ENCODE peak calls at places on chromosomes 6 and 20, in five cellular contexts. P is Daoy, O is kidney epithelial cell, M is amniotic stem cell, X is gastrocnemius medialis. F is an unnamed sample.

GRCh38 chr6:143842468-143842901 is 653 bp upstream of the LTV1 start:
- DNase-seq in P (no peak), O (no peak), M (no peak), X (no peak), F (no peak)

GRCh38 chr6:16756660-16757270 is 4.5 kb downstream of the ATXN1 start:
- DNase-seq in P (no peak), O (no peak), M (no peak), X (no peak), F (no peak)

GRCh38 chr6:55239099-55239498 is 64.8 kb downstream of the HCRTR2 start:
- DNase-seq in P (peak; percentile 7), O (no peak), M (no peak), X (no peak), F (peak; percentile 25)

GRCh38 chr20:46261456-46262253 is 46.6 kb downstream of the CDH22 start:
- DNase-seq in P (no peak), O (no peak), M (no peak), X (peak; percentile 35), F (no peak)

GRCh38 chr6:80319286-80319685 is 212.8 kb downstream of the BCKDHB start:
- DNase-seq in P (no peak), O (no peak), M (no peak), X (no peak), F (no peak)

GRCh38 chr6:151514000-151514730 is 20.3 kb downstream of the CCDC170 start:
- DNase-seq in P (no peak), O (no peak), M (no peak), X (no peak), F (no peak)

GRCh38 chr20:1526310-1526709 is 31.2 kb downstream of the SIRPD start:
- DNase-seq in P (no peak), O (no peak), M (no peak), X (no peak), F (no peak)

GRCh38 chr6:111791415-111791814 is 81.8 kb downstream of the FYN start:
- DNase-seq in P (no peak), O (no peak), M (no peak), X (no peak), F (peak; percentile 83)

GRCh38 chr20:20391766-20392165 is 23.9 kb downstream of the INSM1 start:
- DNase-seq in P (no peak), O (no peak), M (no peak), X (no peak), F (no peak)

GRCh38 chr6:38567436-38567835 is 72.3 kb downstream of the BTBD9 start:
- DNase-seq in P (peak; percentile 81), O (no peak), M (peak; percentile 67), X (peak; percentile 35), F (peak; percentile 73)

GRCh38 chr6:78513856-78514255 is 353.5 kb upstream of the IRAK1BP1 start:
- DNase-seq in P (no peak), O (no peak), M (no peak), X (no peak), F (no peak)

GRCh38 chr6:12718025-12718424 is 1.5 kb downstream of the PHACTR1 start:
- DNase-seq in P (peak; percentile 84), O (peak; percentile 38), M (no peak), X (no peak), F (peak; percentile 50)

GRCh38 chr20:5191829-5192569 is 65.2 kb downstream of the CDS2 start:
- DNase-seq in P (peak; percentile 58), O (no peak), M (peak; percentile 52), X (no peak), F (peak; percentile 79)

GRCh38 chr6:121504227-121504626 is 68.8 kb downstream of the GJA1 start:
- DNase-seq in P (peak; percentile 62), O (peak; percentile 92), M (peak; percentile 55), X (no peak), F (peak; percentile 57)

GRCh38 chr6:19312291-19312978 is 524.7 kb upstream of the ID4 start:
- DNase-seq in P (no peak), O (no peak), M (no peak), X (no peak), F (no peak)

GRCh38 chr6:131459005-131459404 is 114.0 kb upstream of the ARG1 start:
- DNase-seq in P (no peak), O (no peak), M (no peak), X (no peak), F (no peak)

GRCh38 chr6:12508553-12508952 is 208.0 kb upstream of the PHACTR1 start:
- DNase-seq in P (no peak), O (no peak), M (no peak), X (no peak), F (no peak)

GRCh38 chr6:43833223-43833995 is 63.4 kb downstream of the VEGFA start:
- DNase-seq in P (peak; percentile 59), O (no peak), M (no peak), X (no peak), F (peak; percentile 63)

GRCh38 chr20:45798935-45799642 is 7.3 kb downstream of the DNTTIP1 start:
- DNase-seq in P (peak; percentile 55), O (no peak), M (no peak), X (peak; percentile 51), F (peak; percentile 64)

GRCh38 chr20:45329497-45330319 is 18.5 kb downstream of the SDC4 start:
- DNase-seq in P (no peak), O (no peak), M (no peak), X (no peak), F (no peak)

GRCh38 chr20:4942336-4942735 is 59.0 kb downstream of the SLC23A2 start:
- DNase-seq in P (no peak), O (no peak), M (no peak), X (no peak), F (no peak)

GRCh38 chr20:22333885-22334545 is 250.4 kb downstream of the FOXA2 start:
- DNase-seq in P (peak; percentile 63), O (peak; percentile 10), M (peak; percentile 4), X (peak; percentile 27), F (peak; percentile 64)

GRCh38 chr6:26195376-26195923 is 108.2 kb downstream of the HFE start:
- DNase-seq in P (peak; percentile 92), O (peak; percentile 88), M (peak; percentile 79), X (no peak), F (peak; percentile 95)

GRCh38 chr6:90123796-90124195 is 172.8 kb downstream of the BACH2 start:
- DNase-seq in P (peak; percentile 66), O (no peak), M (no peak), X (no peak), F (peak; percentile 79)

GRCh38 chr6:157996201-157996712 is 14.6 kb downstream of the SYNJ2 start:
- DNase-seq in P (no peak), O (no peak), M (no peak), X (no peak), F (no peak)

GRCh38 chr6:35190306-35190705 is 23.4 kb upstream of the SCUBE3 start:
- DNase-seq in P (no peak), O (no peak), M (no peak), X (no peak), F (peak; percentile 18)

GRCh38 chr6:52512199-52512598 is 64.7 kb downstream of the TRAM2 start:
- DNase-seq in P (peak; percentile 79), O (peak; percentile 56), M (peak; percentile 74), X (peak; percentile 52), F (peak; percentile 92)

GRCh38 chr20:57795977-57796560 is 86.3 kb upstream of the PMEPA1 start:
- DNase-seq in P (no peak), O (no peak), M (no peak), X (no peak), F (no peak)

GRCh38 chr20:19909696-19910095 is 107.5 kb upstream of the NAA20 start:
- DNase-seq in P (no peak), O (no peak), M (no peak), X (peak; percentile 62), F (peak; percentile 70)